ENCODE peak calls at places on chromosomes 6 and 20, in seven cellular contexts. One of them, this sample, is unnamed.
A peak's percentile ranks its signal among the peaks of the same experiment; 100 is the strongest.

GRCh38 chr6:29011276-29011734 is 6.2 kb upstream of the ZNF311 start:
- DNase-seq in fibroblast of lung: peak; percentile 69
- DNase-seq in body of pancreas: peak; percentile 45
- DNase-seq in left lung: peak; percentile 40
- DNase-seq in psoas muscle: no peak
- DNase-seq in sigmoid colon: peak; percentile 76
- DNase-seq in H1: peak; percentile 73
- DNase-seq in this sample: no peak

GRCh38 chr6:166466178-166467122 is 83.7 kb upstream of the MPC1 start:
- DNase-seq in left lung: no peak
- DNase-seq in sigmoid colon: no peak
- DNase-seq in psoas muscle: no peak
- DNase-seq in fibroblast of lung: peak; percentile 98
- DNase-seq in body of pancreas: peak; percentile 30
- DNase-seq in H1: no peak
- DNase-seq in this sample: peak; percentile 34

GRCh38 chr6:154591220-154591619 is 80.7 kb upstream of the CNKSR3 start:
- DNase-seq in fibroblast of lung: no peak
- DNase-seq in psoas muscle: no peak
- DNase-seq in sigmoid colon: no peak
- DNase-seq in left lung: no peak
- DNase-seq in H1: no peak
- DNase-seq in body of pancreas: no peak
- DNase-seq in this sample: no peak

GRCh38 chr6:32413427-32414047 is 6.6 kb upstream of the BTNL2 start:
- DNase-seq in fibroblast of lung: peak; percentile 62
- DNase-seq in H1: peak; percentile 91
- DNase-seq in body of pancreas: peak; percentile 78
- DNase-seq in psoas muscle: peak; percentile 72
- DNase-seq in left lung: peak; percentile 85
- DNase-seq in sigmoid colon: peak; percentile 88
- DNase-seq in this sample: peak; percentile 87

GRCh38 chr6:157323114-157323923 is at the start of gene TMEM242:
- DNase-seq in H1: peak; percentile 98
- DNase-seq in sigmoid colon: peak; percentile 95
- DNase-seq in psoas muscle: peak; percentile 92
- DNase-seq in fibroblast of lung: peak; percentile 95
- DNase-seq in body of pancreas: peak; percentile 94
- DNase-seq in left lung: peak; percentile 91
- DNase-seq in this sample: peak; percentile 92

GRCh38 chr6:119209452-119210205 is 131.2 kb upstream of the FAM184A start:
- DNase-seq in left lung: no peak
- DNase-seq in sigmoid colon: no peak
- DNase-seq in H1: no peak
- DNase-seq in fibroblast of lung: no peak
- DNase-seq in psoas muscle: no peak
- DNase-seq in body of pancreas: no peak
- DNase-seq in this sample: no peak

GRCh38 chr20:60000271-60001026 is 42.2 kb downstream of the CDH26 start:
- DNase-seq in psoas muscle: no peak
- DNase-seq in body of pancreas: no peak
- DNase-seq in sigmoid colon: no peak
- DNase-seq in fibroblast of lung: no peak
- DNase-seq in H1: no peak
- DNase-seq in left lung: no peak
- DNase-seq in this sample: no peak

GRCh38 chr6:34970962-34971361 is 81.9 kb downstream of the ANKS1A start:
- DNase-seq in H1: no peak
- DNase-seq in fibroblast of lung: peak; percentile 37
- DNase-seq in body of pancreas: no peak
- DNase-seq in sigmoid colon: no peak
- DNase-seq in psoas muscle: no peak
- DNase-seq in left lung: no peak
- DNase-seq in this sample: no peak

GRCh38 chr6:16305246-16305725 is 66.9 kb downstream of the GMPR start:
- DNase-seq in body of pancreas: no peak
- DNase-seq in H1: no peak
- DNase-seq in fibroblast of lung: no peak
- DNase-seq in sigmoid colon: no peak
- DNase-seq in left lung: no peak
- DNase-seq in psoas muscle: no peak
- DNase-seq in this sample: no peak

GRCh38 chr20:35604444-35604750 is 11.2 kb upstream of the SPAG4 start:
- DNase-seq in sigmoid colon: peak; percentile 60
- DNase-seq in fibroblast of lung: no peak
- DNase-seq in psoas muscle: no peak
- DNase-seq in body of pancreas: peak; percentile 63
- DNase-seq in H1: peak; percentile 86
- DNase-seq in left lung: no peak
- DNase-seq in this sample: no peak

GRCh38 chr6:108156180-108156937 is 9.5 kb upstream of the NR2E1 start:
- DNase-seq in H1: peak; percentile 54
- DNase-seq in body of pancreas: no peak
- DNase-seq in sigmoid colon: no peak
- DNase-seq in fibroblast of lung: no peak
- DNase-seq in left lung: no peak
- DNase-seq in psoas muscle: no peak
- DNase-seq in this sample: no peak

GRCh38 chr6:13617066-13617465 is 1.9 kb downstream of the NOL7 start:
- DNase-seq in H1: no peak
- DNase-seq in sigmoid colon: no peak
- DNase-seq in left lung: no peak
- DNase-seq in fibroblast of lung: no peak
- DNase-seq in body of pancreas: no peak
- DNase-seq in psoas muscle: no peak
- DNase-seq in this sample: no peak

GRCh38 chr6:117338567-117338966 is 73.2 kb downstream of the VGLL2 start:
- DNase-seq in left lung: no peak
- DNase-seq in psoas muscle: no peak
- DNase-seq in fibroblast of lung: no peak
- DNase-seq in body of pancreas: peak; percentile 11
- DNase-seq in sigmoid colon: no peak
- DNase-seq in H1: no peak
- DNase-seq in this sample: no peak

GRCh38 chr20:38893485-38894090 is 32.6 kb upstream of the FAM83D start:
- DNase-seq in fibroblast of lung: peak; percentile 8
- DNase-seq in sigmoid colon: no peak
- DNase-seq in psoas muscle: peak; percentile 44
- DNase-seq in H1: peak; percentile 89
- DNase-seq in left lung: peak; percentile 64
- DNase-seq in body of pancreas: peak; percentile 37
- DNase-seq in this sample: no peak

GRCh38 chr6:163944897-163945296 is 530.4 kb downstream of the QKI start:
- DNase-seq in fibroblast of lung: no peak
- DNase-seq in left lung: no peak
- DNase-seq in body of pancreas: no peak
- DNase-seq in H1: no peak
- DNase-seq in psoas muscle: peak; percentile 47
- DNase-seq in sigmoid colon: no peak
- DNase-seq in this sample: no peak

GRCh38 chr6:124028117-124028516 is 224.5 kb downstream of the NKAIN2 start:
- DNase-seq in left lung: no peak
- DNase-seq in psoas muscle: no peak
- DNase-seq in fibroblast of lung: no peak
- DNase-seq in H1: no peak
- DNase-seq in sigmoid colon: no peak
- DNase-seq in body of pancreas: no peak
- DNase-seq in this sample: no peak

GRCh38 chr6:34161857-34162515 is 16.1 kb upstream of the GRM4 start:
- DNase-seq in body of pancreas: no peak
- DNase-seq in H1: peak; percentile 32
- DNase-seq in fibroblast of lung: no peak
- DNase-seq in sigmoid colon: peak; percentile 47
- DNase-seq in left lung: no peak
- DNase-seq in psoas muscle: no peak
- DNase-seq in this sample: no peak

GRCh38 chr20:13007596-13007995 is 1.2 kb upstream of the SPTLC3 start:
- DNase-seq in H1: no peak
- DNase-seq in left lung: no peak
- DNase-seq in body of pancreas: no peak
- DNase-seq in psoas muscle: no peak
- DNase-seq in sigmoid colon: no peak
- DNase-seq in fibroblast of lung: no peak
- DNase-seq in this sample: no peak

GRCh38 chr20:13009682-13010406 is 1.1 kb downstream of the SPTLC3 start:
- DNase-seq in fibroblast of lung: peak; percentile 97
- DNase-seq in sigmoid colon: peak; percentile 65
- DNase-seq in left lung: no peak
- DNase-seq in psoas muscle: no peak
- DNase-seq in H1: no peak
- DNase-seq in body of pancreas: peak; percentile 30
- DNase-seq in this sample: no peak

GRCh38 chr20:13012886-13013285 is 4.1 kb downstream of the SPTLC3 start:
- DNase-seq in left lung: no peak
- DNase-seq in psoas muscle: no peak
- DNase-seq in body of pancreas: no peak
- DNase-seq in H1: no peak
- DNase-seq in fibroblast of lung: no peak
- DNase-seq in sigmoid colon: no peak
- DNase-seq in this sample: no peak

GRCh38 chr20:13006825-13007224 is 1.9 kb upstream of the SPTLC3 start:
- DNase-seq in body of pancreas: no peak
- DNase-seq in fibroblast of lung: peak; percentile 74
- DNase-seq in sigmoid colon: no peak
- DNase-seq in H1: no peak
- DNase-seq in left lung: no peak
- DNase-seq in psoas muscle: no peak
- DNase-seq in this sample: no peak

GRCh38 chr20:13008761-13009681 is at the start of gene SPTLC3:
- DNase-seq in H1: no peak
- DNase-seq in body of pancreas: peak; percentile 73
- DNase-seq in psoas muscle: peak; percentile 16
- DNase-seq in fibroblast of lung: peak; percentile 62
- DNase-seq in sigmoid colon: peak; percentile 73
- DNase-seq in left lung: peak; percentile 55
- DNase-seq in this sample: no peak
- TF ChIP-seq CTCF in H1: peak; percentile 32
- TF ChIP-seq CTCF in body of pancreas: no peak
- TF ChIP-seq CTCF in psoas muscle: no peak
- TF ChIP-seq CTCF in fibroblast of lung: no peak
- TF ChIP-seq CTCF in sigmoid colon: no peak
- TF ChIP-seq CTCF in left lung: no peak
- TF ChIP-seq CTCF in this sample: no peak

DNA sequence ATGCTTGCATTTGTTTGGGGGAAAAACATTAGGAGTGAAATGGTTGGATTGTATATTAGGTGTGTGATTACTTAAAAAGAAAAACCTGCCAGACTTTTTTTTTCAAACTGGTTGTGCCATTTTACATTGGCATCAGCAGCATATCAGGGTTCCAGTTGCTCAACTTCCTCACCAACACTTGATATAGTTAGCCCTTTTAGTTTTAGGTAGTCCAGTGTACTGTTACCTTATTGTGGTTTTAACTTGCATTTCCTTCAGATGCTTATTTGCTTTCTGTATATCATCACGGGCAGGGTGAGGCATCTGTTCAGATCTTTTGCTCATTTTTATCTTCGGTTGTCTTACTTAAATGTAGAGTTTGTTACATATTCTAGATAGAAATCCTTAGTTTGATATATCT is 5.2 kb downstream of the XRN2 start:
- DNase-seq in body of pancreas: no peak
- DNase-seq in sigmoid colon: no peak
- DNase-seq in psoas muscle: no peak
- DNase-seq in fibroblast of lung: no peak
- DNase-seq in H1: no peak
- DNase-seq in left lung: no peak
- DNase-seq in this sample: no peak
- TF ChIP-seq CTCF in body of pancreas: no peak
- TF ChIP-seq CTCF in sigmoid colon: no peak
- TF ChIP-seq CTCF in psoas muscle: no peak
- TF ChIP-seq CTCF in fibroblast of lung: no peak
- TF ChIP-seq CTCF in H1: no peak
- TF ChIP-seq CTCF in left lung: no peak
- TF ChIP-seq CTCF in this sample: no peak

GRCh38 chr6:151765444-151765886 is 42.0 kb upstream of the ESR1 start:
- DNase-seq in psoas muscle: no peak
- DNase-seq in H1: no peak
- DNase-seq in left lung: no peak
- DNase-seq in sigmoid colon: no peak
- DNase-seq in fibroblast of lung: peak; percentile 88
- DNase-seq in body of pancreas: peak; percentile 49
- DNase-seq in this sample: no peak

GRCh38 chr6:151763938-151764680 is 43.4 kb upstream of the ESR1 start:
- DNase-seq in sigmoid colon: peak; percentile 91
- DNase-seq in body of pancreas: peak; percentile 95
- DNase-seq in psoas muscle: peak; percentile 91
- DNase-seq in H1: peak; percentile 93
- DNase-seq in fibroblast of lung: peak; percentile 87
- DNase-seq in left lung: peak; percentile 93
- DNase-seq in this sample: no peak

GRCh38 chr6:151762817-151763216 is 44.7 kb upstream of the ESR1 start:
- DNase-seq in sigmoid colon: no peak
- DNase-seq in psoas muscle: no peak
- DNase-seq in H1: no peak
- DNase-seq in fibroblast of lung: no peak
- DNase-seq in body of pancreas: no peak
- DNase-seq in left lung: no peak
- DNase-seq in this sample: no peak

GRCh38 chr6:151760486-151760885 is 47.0 kb upstream of the ESR1 start:
- DNase-seq in sigmoid colon: no peak
- DNase-seq in H1: no peak
- DNase-seq in left lung: no peak
- DNase-seq in fibroblast of lung: no peak
- DNase-seq in body of pancreas: no peak
- DNase-seq in psoas muscle: no peak
- DNase-seq in this sample: no peak

DNA sequence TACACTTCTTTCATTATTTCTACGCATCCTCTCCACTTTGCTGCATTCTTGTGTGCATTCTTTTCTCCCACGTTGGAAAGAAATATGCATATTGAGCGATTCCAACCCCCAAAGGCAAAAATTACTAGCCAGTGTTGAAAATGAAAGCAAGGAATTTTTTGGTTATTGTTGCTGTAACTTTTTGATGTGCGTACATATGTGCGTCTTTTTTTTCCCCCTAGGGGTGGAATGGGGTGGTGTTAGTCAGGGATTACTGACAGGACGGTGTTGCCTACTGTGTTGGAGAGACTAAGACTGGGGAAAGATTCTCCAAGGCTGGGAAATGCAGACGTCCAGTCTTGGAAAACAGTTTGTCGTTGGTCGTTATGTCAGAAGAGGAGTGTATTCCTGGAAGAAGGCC is 44.2 kb upstream of the ESR1 start:
- DNase-seq in psoas muscle: no peak
- DNase-seq in fibroblast of lung: peak; percentile 28
- DNase-seq in H1: no peak
- DNase-seq in body of pancreas: no peak
- DNase-seq in sigmoid colon: no peak
- DNase-seq in left lung: no peak
- DNase-seq in this sample: no peak
- TF ChIP-seq CTCF in psoas muscle: peak; percentile 24
- TF ChIP-seq CTCF in fibroblast of lung: peak; percentile 45
- TF ChIP-seq CTCF in H1: no peak
- TF ChIP-seq CTCF in body of pancreas: peak; percentile 19
- TF ChIP-seq CTCF in sigmoid colon: no peak
- TF ChIP-seq CTCF in left lung: no peak
- TF ChIP-seq CTCF in this sample: peak; percentile 68

DNA sequence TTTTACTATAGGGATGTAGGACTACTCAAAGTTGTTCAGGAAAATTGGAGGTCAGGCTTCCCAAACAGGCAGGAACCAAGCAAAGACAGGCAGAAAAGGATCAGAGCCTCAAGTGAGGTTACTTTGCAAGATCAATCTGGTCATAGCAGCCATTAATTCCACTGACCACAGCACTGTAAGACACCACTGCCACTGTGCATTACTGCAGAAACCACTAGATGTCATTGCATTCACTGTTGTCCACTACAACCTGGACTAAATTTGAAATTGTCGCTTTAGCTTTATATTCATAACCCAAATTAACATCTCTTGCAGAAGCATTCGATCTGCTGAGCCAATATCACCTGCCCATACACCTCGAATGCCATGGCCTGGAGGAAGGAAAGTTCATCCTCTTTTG is 126.9 kb upstream of the UFL1 start:
- DNase-seq in left lung: no peak
- DNase-seq in H1: no peak
- DNase-seq in fibroblast of lung: peak; percentile 2
- DNase-seq in body of pancreas: peak; percentile 12
- DNase-seq in psoas muscle: no peak
- DNase-seq in sigmoid colon: no peak
- DNase-seq in this sample: no peak
- TF ChIP-seq CTCF in left lung: no peak
- TF ChIP-seq CTCF in H1: no peak
- TF ChIP-seq CTCF in fibroblast of lung: no peak
- TF ChIP-seq CTCF in body of pancreas: peak; percentile 27
- TF ChIP-seq CTCF in psoas muscle: no peak
- TF ChIP-seq CTCF in sigmoid colon: no peak
- TF ChIP-seq CTCF in this sample: peak; percentile 51